ENCODE peak calls at places on chromosome 5, in eight cellular contexts. D, F, A, V, T, O, K and E are unnamed samples.
A peak's percentile ranks its signal among the peaks of the same experiment; 100 is the strongest.

GRCh38 chr5:57937501-57937900 is 454.9 kb upstream of the ACTBL2 start:
- DNase-seq in K (no peak), F (no peak), T (no peak), A (no peak), O (no peak), D (no peak), V (no peak), E (no peak)

GRCh38 chr5:123916331-123917121 is 404.5 kb downstream of the CSNK1G3 start:
- DNase-seq in O (no peak), D (no peak), K (no peak), T (no peak), V (no peak), A (no peak), F (no peak), E (no peak)

GRCh38 chr5:168885324-168886120 is 306.4 kb upstream of the PANK3 start:
- DNase-seq in A (no peak), K (no peak), T (peak; percentile 42), V (no peak), O (no peak), F (no peak), D (no peak), E (no peak)

GRCh38 chr5:118592234-118592633 is 396.1 kb downstream of the DTWD2 start:
- DNase-seq in D (no peak), A (no peak), V (no peak), T (no peak), K (no peak), O (no peak), F (no peak), E (no peak)

GRCh38 chr5:44665101-44665701 is 143.5 kb upstream of the MRPS30 start:
- DNase-seq in A (no peak), D (no peak), F (no peak), K (no peak), O (no peak), V (no peak), T (no peak), E (no peak)

GRCh38 chr5:57784106-57784505 is 301.5 kb upstream of the ACTBL2 start:
- DNase-seq in O (no peak), F (no peak), D (no peak), A (no peak), V (no peak), K (no peak), T (no peak), E (no peak)

GRCh38 chr5:143352691-143353090 is 50.8 kb downstream of the NR3C1 start:
- DNase-seq in A (no peak), F (no peak), D (no peak), T (no peak), V (no peak), O (no peak), K (no peak), E (no peak)

GRCh38 chr5:142466195-142466951 is 141.6 kb upstream of the SPRY4 start:
- DNase-seq in D (no peak), T (no peak), K (no peak), A (no peak), O (no peak), V (no peak), F (no peak), E (no peak)

GRCh38 chr5:175893466-175893865 is 22.1 kb downstream of the CPLX2 start:
- DNase-seq in O (no peak), T (no peak), V (no peak), F (no peak), A (peak; percentile 46), K (no peak), D (no peak), E (no peak)

GRCh38 chr5:14870347-14871083 is 1.1 kb downstream of the ANKH start:
- DNase-seq in O (peak; percentile 26), V (no peak), A (peak; percentile 5), T (peak; percentile 59), K (peak; percentile 57), D (peak; percentile 76), F (peak; percentile 80), E (no peak)

GRCh38 chr5:127031147-127031862 is 947 bp upstream of the MARCHF3 start:
- DNase-seq in A (no peak), F (no peak), T (no peak), D (peak; percentile 10), V (no peak), O (no peak), K (no peak), E (no peak)

GRCh38 chr5:181127907-181128626 is 2.9 kb downstream of the OR2V1 start:
- DNase-seq in A (no peak), O (no peak), D (no peak), T (no peak), V (no peak), F (no peak), K (no peak), E (no peak)

GRCh38 chr5:131163315-131164119 is 1.5 kb downstream of the HINT1 start:
- DNase-seq in D (no peak), F (no peak), V (no peak), T (no peak), A (no peak), O (no peak), K (no peak), E (peak; percentile 53)

GRCh38 chr5:145130996-145131395 is 704.1 kb downstream of the PRELID2 start:
- DNase-seq in V (no peak), K (no peak), F (no peak), A (no peak), O (no peak), T (no peak), D (no peak), E (no peak)

GRCh38 chr5:145347026-145347616 is 488.0 kb downstream of the PRELID2 start:
- DNase-seq in D (no peak), V (peak; percentile 5), O (no peak), T (no peak), K (no peak), F (no peak), A (peak; percentile 3), E (peak; percentile 14)

GRCh38 chr5:147101654-147102053 is 133.2 kb upstream of the STK32A start:
- DNase-seq in D (no peak), O (no peak), F (no peak), T (peak; percentile 76), A (no peak), V (no peak), K (no peak), E (no peak)